ENCODE peak calls at places on chromosomes 12 and 14, in ten cellular contexts. C is epithelial cell of esophagus, O is thyroid gland, T is ovary, V is stomach, N is endothelial cell of umbilical vein, B is AG10803, X is astrocyte of the spinal cord, G is heart left ventricle, W is fibroblast of mammary gland. A is an unnamed sample.
A peak's percentile ranks its signal among the peaks of the same experiment; 100 is the strongest.

GRCh38 chr14:64198021-64198420 is 96.2 kb downstream of the ESR2 start:
- DNase-seq in C (no peak), O (no peak), T (no peak), V (no peak), N (no peak), B (no peak), X (no peak), G (no peak), W (no peak), A (no peak)

GRCh38 chr14:38342803-38343202 is 86.9 kb upstream of the CLEC14A start:
- DNase-seq in C (no peak), O (no peak), T (no peak), V (no peak), N (no peak), B (peak; percentile 89), X (peak; percentile 84), G (no peak), W (peak; percentile 91), A (peak; percentile 80)

GRCh38 chr14:98906123-98906995 is 365.6 kb downstream of the BCL11B start:
- DNase-seq in C (peak; percentile 94), O (peak; percentile 73), T (peak; percentile 33), V (no peak), N (no peak), B (peak; percentile 28), X (peak; percentile 24), G (no peak), W (peak; percentile 12), A (no peak)

GRCh38 chr14:98935921-98936320 is 336.1 kb downstream of the BCL11B start:
- DNase-seq in C (no peak), O (no peak), T (no peak), V (no peak), N (no peak), B (no peak), X (no peak), G (no peak), W (no peak), A (no peak)

GRCh38 chr12:2214411-2214810 is 161.6 kb downstream of the CACNA1C start:
- DNase-seq in C (no peak), O (no peak), T (no peak), V (no peak), N (no peak), B (no peak), X (no peak), G (peak; percentile 53), W (peak; percentile 23), A (no peak)

GRCh38 chr14:54776361-54777001 is 126.1 kb downstream of the GCH1 start:
- DNase-seq in C (peak; percentile 30), O (peak; percentile 34), T (no peak), V (no peak), N (no peak), B (peak; percentile 79), X (peak; percentile 75), G (peak; percentile 81), W (peak; percentile 28), A (no peak)

GRCh38 chr14:64444984-64445845 is 20.1 kb upstream of the AKAP5 start:
- DNase-seq in C (peak; percentile 68), O (no peak), T (peak; percentile 34), V (no peak), N (peak; percentile 84), B (peak; percentile 67), X (peak; percentile 81), G (no peak), W (peak; percentile 72), A (peak; percentile 41)

GRCh38 chr14:34301107-34301734 is 160.8 kb downstream of the SPTSSA start:
- DNase-seq in C (peak; percentile 69), O (no peak), T (no peak), V (no peak), N (peak; percentile 49), B (peak; percentile 25), X (peak; percentile 40), G (no peak), W (peak; percentile 65), A (peak; percentile 5)

GRCh38 chr12:72273851-72274284 is 1.7 kb downstream of the TRHDE start:
- DNase-seq in C (peak; percentile 32), O (no peak), T (peak; percentile 38), V (no peak), N (no peak), B (no peak), X (peak; percentile 30), G (no peak), W (no peak), A (no peak)

GRCh38 chr12:54870617-54871016 is 16.3 kb downstream of the MUCL1 start:
- DNase-seq in C (peak; percentile 78), O (no peak), T (no peak), V (no peak), N (no peak), B (no peak), X (no peak), G (no peak), W (no peak), A (no peak)

GRCh38 chr14:81323621-81324400 is 76.3 kb downstream of the STON2 start:
- DNase-seq in C (peak; percentile 95), O (peak; percentile 84), T (no peak), V (peak; percentile 59), N (no peak), B (no peak), X (peak; percentile 23), G (no peak), W (no peak), A (no peak)

GRCh38 chr12:51953011-51953568 is 1.6 kb downstream of the ACVR1B start:
- DNase-seq in C (no peak), O (no peak), T (no peak), V (no peak), N (peak; percentile 45), B (no peak), X (no peak), G (no peak), W (no peak), A (no peak)

GRCh38 chr14:100850841-100851585 is 25.1 kb downstream of the MEG3 start:
- DNase-seq in C (peak; percentile 45), O (peak; percentile 23), T (peak; percentile 64), V (peak; percentile 71), N (peak; percentile 32), B (no peak), X (no peak), G (peak; percentile 65), W (no peak), A (no peak)

GRCh38 chr14:104138098-104138890 is at the start of gene KIF26A:
- DNase-seq in C (peak; percentile 6), O (no peak), T (peak; percentile 49), V (no peak), N (peak; percentile 57), B (no peak), X (no peak), G (peak; percentile 65), W (no peak), A (no peak)

GRCh38 chr12:57236224-57236924 is 6.9 kb downstream of the SHMT2 start:
- DNase-seq in C (peak; percentile 62), O (no peak), T (no peak), V (no peak), N (no peak), B (no peak), X (no peak), G (no peak), W (no peak), A (no peak)
- H3K4me3 ChIP-seq in C (peak overlapping the region; percentile 44), O (no peak overlapping the region), T (no peak overlapping the region), V (peak overlapping the region; percentile 9), N (no peak overlapping the region), B (peak overlapping the region; percentile 20), X (no peak overlapping the region), G (peak overlapping the region; percentile 53), W (no peak overlapping the region), A (no peak overlapping the region)

GRCh38 chr12:12926571-12927071 is 25.3 kb downstream of the GPRC5D start:
- DNase-seq in C (peak; percentile 40), O (no peak), T (no peak), V (no peak), N (no peak), B (peak; percentile 44), X (no peak), G (no peak), W (peak; percentile 82), A (no peak)

GRCh38 chr12:12930633-12931032 is 21.3 kb downstream of the GPRC5D start:
- DNase-seq in C (no peak), O (no peak), T (no peak), V (no peak), N (no peak), B (no peak), X (no peak), G (no peak), W (no peak), A (no peak)

GRCh38 chr12:12927211-12928079 is 24.5 kb downstream of the GPRC5D start:
- DNase-seq in C (peak; percentile 83), O (peak; percentile 85), T (peak; percentile 83), V (peak; percentile 94), N (peak; percentile 97), B (peak; percentile 41), X (peak; percentile 46), G (peak; percentile 84), W (peak; percentile 46), A (no peak)

GRCh38 chr12:12925383-12925782 is 26.6 kb downstream of the GPRC5D start:
- DNase-seq in C (no peak), O (no peak), T (no peak), V (no peak), N (no peak), B (peak; percentile 65), X (no peak), G (no peak), W (peak; percentile 65), A (no peak)

DNA sequence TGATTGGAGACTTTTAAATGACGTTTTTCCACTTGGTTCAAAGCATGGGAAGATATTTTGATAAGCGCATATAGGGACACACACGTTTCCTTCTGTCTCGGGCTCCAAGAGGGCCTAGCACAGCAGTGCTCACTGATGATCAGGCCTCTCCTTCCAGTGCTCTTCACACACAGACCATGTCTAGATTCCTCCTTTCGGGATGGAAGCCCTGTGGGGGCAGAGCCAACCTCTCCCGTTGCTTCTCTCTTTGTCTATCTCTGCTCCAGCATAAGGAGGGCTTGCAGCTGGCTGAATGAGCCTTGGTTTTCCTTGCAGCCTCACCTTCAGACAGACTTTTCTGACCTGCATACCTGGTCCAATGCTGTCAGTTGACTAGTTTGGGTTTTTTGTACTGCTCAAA is 22.3 kb downstream of the GPRC5D start:
- DNase-seq in C (no peak), O (no peak), T (no peak), V (no peak), N (no peak), B (no peak), X (no peak), G (no peak), W (no peak), A (no peak)
- TF ChIP-seq CTCF in C (no peak), O (no peak), T (no peak), V (no peak), N (no peak), B (no peak), X (no peak), G (no peak), W (no peak), A (no peak)

GRCh38 chr12:107110519-107110859 is 17.1 kb upstream of the CRY1 start:
- DNase-seq in C (no peak), O (no peak), T (no peak), V (no peak), N (no peak), B (no peak), X (no peak), G (no peak), W (no peak), A (no peak)
- H3K4me3 ChIP-seq in C (no peak overlapping the region), O (no peak overlapping the region), T (no peak overlapping the region), V (no peak overlapping the region), N (no peak overlapping the region), B (no peak overlapping the region), X (no peak overlapping the region), G (no peak overlapping the region), W (no peak overlapping the region), A (no peak overlapping the region)

DNA sequence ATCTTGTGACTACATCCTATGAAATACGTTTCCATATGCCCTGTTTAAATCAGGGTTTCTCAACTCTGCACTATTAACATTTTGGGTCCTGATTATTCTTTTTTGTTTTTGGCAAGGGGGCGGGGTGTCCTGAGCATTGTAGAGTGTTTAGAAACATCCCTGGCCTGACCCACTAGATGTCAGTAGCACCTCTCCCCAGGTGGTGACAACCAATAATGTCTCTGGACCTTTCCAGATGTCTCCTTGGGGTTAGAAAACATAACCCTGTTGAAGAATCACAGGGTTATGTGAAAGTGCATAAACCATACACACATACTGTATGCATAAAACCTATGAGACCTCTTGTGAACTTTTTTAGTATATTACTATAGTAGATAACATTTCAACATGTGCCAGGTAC is 1.4 kb downstream of the ACAD10 start:
- DNase-seq in C (peak; percentile 16), O (no peak), T (no peak), V (no peak), N (peak; percentile 7), B (no peak), X (no peak), G (no peak), W (no peak), A (no peak)
- TF ChIP-seq CTCF in C (peak; percentile 29), O (no peak), T (no peak), V (no peak), N (peak; percentile 6), B (no peak), X (peak; percentile 6), G (no peak), W (no peak), A (no peak)

A was measured in AG09309.